ENCODE peak calls at places on chromosomes 6 and 20, in seven cellular contexts. One of them, this sample, is unnamed.
A peak's percentile ranks its signal among the peaks of the same experiment; 100 is the strongest.

GRCh38 chr20:46401478-46401860 is 4.9 kb downstream of the ELMO2 start:
- DNase-seq in stimulated activated CD8-positive, alpha-beta memory T cell treated with anti-CD3 and anti-CD28 coated beads, Interleukin-12 subunit alpha, Interleukin-12 subunit beta, amount 100 ng/mL, for 4 hours: no peak
- DNase-seq in PC-3: no peak
- DNase-seq in IMR-90: no peak
- DNase-seq in spleen: no peak
- DNase-seq in BJ: no peak
- DNase-seq in NB4: no peak
- DNase-seq in this sample: no peak

GRCh38 chr20:47922280-47922675 is 137.0 kb upstream of the SULF2 start:
- DNase-seq in PC-3: peak; percentile 86
- DNase-seq in NB4: no peak
- DNase-seq in spleen: no peak
- DNase-seq in BJ: no peak
- DNase-seq in IMR-90: peak; percentile 10
- DNase-seq in stimulated activated CD8-positive, alpha-beta memory T cell treated with anti-CD3 and anti-CD28 coated beads, Interleukin-12 subunit alpha, Interleukin-12 subunit beta, amount 100 ng/mL, for 4 hours: no peak
- DNase-seq in this sample: no peak

GRCh38 chr6:98847767-98848538 is 13.6 kb downstream of the POU3F2 start:
- DNase-seq in IMR-90: no peak
- DNase-seq in NB4: no peak
- DNase-seq in PC-3: no peak
- DNase-seq in BJ: no peak
- DNase-seq in stimulated activated CD8-positive, alpha-beta memory T cell treated with anti-CD3 and anti-CD28 coated beads, Interleukin-12 subunit alpha, Interleukin-12 subunit beta, amount 100 ng/mL, for 4 hours: no peak
- DNase-seq in spleen: peak; percentile 79
- DNase-seq in this sample: no peak

GRCh38 chr6:65410309-65410708 is 296.7 kb downstream of the EYS start:
- DNase-seq in NB4: no peak
- DNase-seq in BJ: no peak
- DNase-seq in PC-3: no peak
- DNase-seq in IMR-90: no peak
- DNase-seq in stimulated activated CD8-positive, alpha-beta memory T cell treated with anti-CD3 and anti-CD28 coated beads, Interleukin-12 subunit alpha, Interleukin-12 subunit beta, amount 100 ng/mL, for 4 hours: no peak
- DNase-seq in spleen: no peak
- DNase-seq in this sample: no peak

GRCh38 chr20:32780749-32781402 is 18.7 kb downstream of the DNMT3B start:
- DNase-seq in BJ: no peak
- DNase-seq in NB4: no peak
- DNase-seq in IMR-90: no peak
- DNase-seq in PC-3: no peak
- DNase-seq in spleen: no peak
- DNase-seq in stimulated activated CD8-positive, alpha-beta memory T cell treated with anti-CD3 and anti-CD28 coated beads, Interleukin-12 subunit alpha, Interleukin-12 subunit beta, amount 100 ng/mL, for 4 hours: no peak
- DNase-seq in this sample: no peak

GRCh38 chr20:21376631-21377030 is 20.7 kb downstream of the NKX2-4 start:
- DNase-seq in PC-3: no peak
- DNase-seq in BJ: no peak
- DNase-seq in spleen: no peak
- DNase-seq in NB4: no peak
- DNase-seq in stimulated activated CD8-positive, alpha-beta memory T cell treated with anti-CD3 and anti-CD28 coated beads, Interleukin-12 subunit alpha, Interleukin-12 subunit beta, amount 100 ng/mL, for 4 hours: no peak
- DNase-seq in IMR-90: peak; percentile 13
- DNase-seq in this sample: no peak

GRCh38 chr6:87944541-87944954 is 103.1 kb upstream of the SPACA1 start:
- DNase-seq in BJ: peak; percentile 6
- DNase-seq in IMR-90: peak; percentile 36
- DNase-seq in PC-3: peak; percentile 60
- DNase-seq in NB4: peak; percentile 14
- DNase-seq in spleen: no peak
- DNase-seq in stimulated activated CD8-positive, alpha-beta memory T cell treated with anti-CD3 and anti-CD28 coated beads, Interleukin-12 subunit alpha, Interleukin-12 subunit beta, amount 100 ng/mL, for 4 hours: no peak
- DNase-seq in this sample: no peak

GRCh38 chr6:15066433-15067337 is 179.2 kb upstream of the JARID2 start:
- DNase-seq in spleen: peak; percentile 77
- DNase-seq in stimulated activated CD8-positive, alpha-beta memory T cell treated with anti-CD3 and anti-CD28 coated beads, Interleukin-12 subunit alpha, Interleukin-12 subunit beta, amount 100 ng/mL, for 4 hours: no peak
- DNase-seq in IMR-90: peak; percentile 90
- DNase-seq in PC-3: peak; percentile 34
- DNase-seq in NB4: peak; percentile 95
- DNase-seq in BJ: no peak
- DNase-seq in this sample: no peak

GRCh38 chr20:41072099-41072798 is 43.6 kb downstream of the TOP1 start:
- DNase-seq in IMR-90: peak; percentile 88
- DNase-seq in PC-3: peak; percentile 90
- DNase-seq in BJ: peak; percentile 67
- DNase-seq in spleen: peak; percentile 47
- DNase-seq in stimulated activated CD8-positive, alpha-beta memory T cell treated with anti-CD3 and anti-CD28 coated beads, Interleukin-12 subunit alpha, Interleukin-12 subunit beta, amount 100 ng/mL, for 4 hours: no peak
- DNase-seq in NB4: no peak
- DNase-seq in this sample: no peak

GRCh38 chr6:152050451-152051195 is 243.1 kb downstream of the ESR1 start:
- DNase-seq in BJ: no peak
- DNase-seq in PC-3: no peak
- DNase-seq in spleen: no peak
- DNase-seq in stimulated activated CD8-positive, alpha-beta memory T cell treated with anti-CD3 and anti-CD28 coated beads, Interleukin-12 subunit alpha, Interleukin-12 subunit beta, amount 100 ng/mL, for 4 hours: no peak
- DNase-seq in IMR-90: no peak
- DNase-seq in NB4: no peak
- DNase-seq in this sample: no peak

GRCh38 chr6:161429921-161430490 is 156.1 kb upstream of the AGPAT4 start:
- DNase-seq in IMR-90: no peak
- DNase-seq in spleen: no peak
- DNase-seq in NB4: peak; percentile 40
- DNase-seq in PC-3: peak; percentile 36
- DNase-seq in stimulated activated CD8-positive, alpha-beta memory T cell treated with anti-CD3 and anti-CD28 coated beads, Interleukin-12 subunit alpha, Interleukin-12 subunit beta, amount 100 ng/mL, for 4 hours: no peak
- DNase-seq in BJ: no peak
- DNase-seq in this sample: no peak

GRCh38 chr6:7138921-7139358 is 31.2 kb downstream of the RREB1 start:
- DNase-seq in NB4: no peak
- DNase-seq in BJ: no peak
- DNase-seq in IMR-90: no peak
- DNase-seq in PC-3: peak; percentile 83
- DNase-seq in spleen: no peak
- DNase-seq in stimulated activated CD8-positive, alpha-beta memory T cell treated with anti-CD3 and anti-CD28 coated beads, Interleukin-12 subunit alpha, Interleukin-12 subunit beta, amount 100 ng/mL, for 4 hours: no peak
- DNase-seq in this sample: no peak

GRCh38 chr6:16237242-16237641 is 1.1 kb upstream of the GMPR start:
- DNase-seq in spleen: peak; percentile 37
- DNase-seq in stimulated activated CD8-positive, alpha-beta memory T cell treated with anti-CD3 and anti-CD28 coated beads, Interleukin-12 subunit alpha, Interleukin-12 subunit beta, amount 100 ng/mL, for 4 hours: no peak
- DNase-seq in IMR-90: no peak
- DNase-seq in NB4: no peak
- DNase-seq in BJ: no peak
- DNase-seq in PC-3: no peak
- DNase-seq in this sample: no peak

GRCh38 chr20:42714298-42715141 is 475.2 kb downstream of the PTPRT start:
- DNase-seq in BJ: no peak
- DNase-seq in IMR-90: no peak
- DNase-seq in stimulated activated CD8-positive, alpha-beta memory T cell treated with anti-CD3 and anti-CD28 coated beads, Interleukin-12 subunit alpha, Interleukin-12 subunit beta, amount 100 ng/mL, for 4 hours: no peak
- DNase-seq in NB4: no peak
- DNase-seq in PC-3: no peak
- DNase-seq in spleen: no peak
- DNase-seq in this sample: no peak

This sample was measured in GOT3.